ENCODE peak calls at places on chromosome 3, in eight cellular contexts. C is left cardiac atrium; H is AG09309; Q is hepatocyte; U is DMS153; W is CD4-positive, alpha-beta memory T cell; Y is IMR-90; L is thoracic aorta. K is an unnamed sample.

GRCh38 chr3:128625409-128625945 is 25.1 kb downstream of the RPN1 start:
- DNase-seq in C (no peak), H (no peak), Q (no peak), U (no peak), W (no peak), Y (no peak), L (no peak), K (no peak)

GRCh38 chr3:157263027-157263426 is 103.1 kb upstream of the CCNL1 start:
- DNase-seq in C (no peak), H (no peak), Q (no peak), U (no peak), W (no peak), Y (no peak), L (no peak), K (no peak)

GRCh38 chr3:130462089-130462488 is 54.9 kb upstream of the COL6A6 start:
- DNase-seq in C (no peak), H (no peak), Q (no peak), U (no peak), W (no peak), Y (no peak), L (no peak), K (no peak)

GRCh38 chr3:158794936-158795518 is 6.8 kb upstream of the MFSD1 start:
- DNase-seq in C (no peak), H (no peak), Q (peak), U (no peak), W (peak), Y (peak), L (no peak), K (no peak)

GRCh38 chr3:39460677-39461076 is 6.8 kb upstream of the MOBP start:
- DNase-seq in C (no peak), H (no peak), Q (no peak), U (no peak), W (no peak), Y (no peak), L (no peak), K (no peak)

GRCh38 chr3:23821858-23822257 is 16.1 kb downstream of the UBE2E1 start:
- DNase-seq in C (no peak), H (no peak), Q (no peak), U (no peak), W (no peak), Y (no peak), L (no peak), K (no peak)

GRCh38 chr3:29280675-29281264 is at the start of gene RBMS3:
- DNase-seq in C (peak), H (peak), Q (peak), U (peak), W (no peak), Y (peak), L (peak), K (no peak)

GRCh38 chr3:44950273-44950672 is 25.7 kb downstream of the ZDHHC3 start:
- DNase-seq in C (no peak), H (no peak), Q (no peak), U (no peak), W (no peak), Y (no peak), L (no peak), K (no peak)

K was measured in central memory CD4-positive, alpha-beta T cell.